ENCODE peak calls at places on chromosomes 7 and 10, in nine cellular contexts. N, J, W, A, S, Z, H, G and D are unnamed samples.

GRCh38 chr10:22737587-22737986 is 23.2 kb upstream of the PIP4K2A start:
- DNase-seq in N (peak), J (no peak), W (no peak), A (no peak), S (no peak), Z (no peak), H (no peak), G (no peak), D (no peak)

GRCh38 chr7:157434231-157434630 is 97.4 kb downstream of the DNAJB6 start:
- DNase-seq in N (no peak), J (no peak), W (no peak), A (no peak), S (no peak), Z (no peak), H (no peak), G (no peak), D (no peak)

GRCh38 chr10:128305601-128306345 is 179.6 kb upstream of the MKI67 start:
- DNase-seq in N (no peak), J (no peak), W (no peak), A (no peak), S (no peak), Z (no peak), H (no peak), G (no peak), D (no peak)

GRCh38 chr7:111752022-111752582 is 189.8 kb upstream of the IMMP2L start:
- DNase-seq in N (no peak), J (peak), W (no peak), A (peak), S (peak), Z (peak), H (peak), G (peak), D (peak)

GRCh38 chr10:118101501-118101900 is 54.8 kb upstream of the RAB11FIP2 start:
- DNase-seq in N (no peak), J (no peak), W (no peak), A (no peak), S (no peak), Z (no peak), H (no peak), G (no peak), D (no peak)

GRCh38 chr10:131094406-131095108 is 217.0 kb downstream of the TCERG1L start:
- DNase-seq in N (peak), J (no peak), W (no peak), A (no peak), S (no peak), Z (no peak), H (no peak), G (no peak), D (no peak)

GRCh38 chr7:131225619-131226101 is 102.0 kb upstream of the MKLN1 start:
- DNase-seq in N (peak), J (peak), W (no peak), A (no peak), S (no peak), Z (no peak), H (no peak), G (no peak), D (no peak)

GRCh38 chr10:71832967-71833366 is 18.1 kb downstream of the PSAP start:
- DNase-seq in N (no peak), J (no peak), W (no peak), A (no peak), S (no peak), Z (no peak), H (no peak), G (no peak), D (no peak)

GRCh38 chr7:148747274-148747673 is 48.6 kb downstream of the CUL1 start:
- DNase-seq in N (no peak), J (no peak), W (peak), A (no peak), S (no peak), Z (no peak), H (no peak), G (no peak), D (no peak)

GRCh38 chr7:140857048-140857447 is 67.7 kb downstream of the BRAF start:
- DNase-seq in N (no peak), J (no peak), W (no peak), A (no peak), S (no peak), Z (no peak), H (no peak), G (no peak), D (no peak)

GRCh38 chr10:101564490-101564991 is 23.5 kb downstream of the POLL start:
- DNase-seq in N (no peak), J (no peak), W (no peak), A (no peak), S (no peak), Z (no peak), H (no peak), G (no peak), D (no peak)

GRCh38 chr10:387949-388660 is 252.8 kb downstream of the ZMYND11 start:
- DNase-seq in N (no peak), J (no peak), W (no peak), A (no peak), S (no peak), Z (no peak), H (no peak), G (no peak), D (no peak)

GRCh38 chr10:93471110-93471651 is 11.0 kb downstream of the MYOF start:
- DNase-seq in N (no peak), J (no peak), W (no peak), A (no peak), S (no peak), Z (no peak), H (no peak), G (no peak), D (no peak)

GRCh38 chr7:82185443-82185842 is 258.1 kb downstream of the CACNA2D1 start:
- DNase-seq in N (no peak), J (no peak), W (no peak), A (no peak), S (no peak), Z (no peak), H (no peak), G (no peak), D (no peak)

GRCh38 chr7:20010877-20011276 is 206.3 kb downstream of the MACC1 start:
- DNase-seq in N (no peak), J (no peak), W (no peak), A (no peak), S (no peak), Z (no peak), H (no peak), G (no peak), D (no peak)

GRCh38 chr10:46229144-46229563 is 57.6 kb upstream of the ANTXRL start:
- DNase-seq in N (no peak), J (no peak), W (no peak), A (no peak), S (peak), Z (peak), H (peak), G (no peak), D (no peak)

GRCh38 chr7:40469481-40469880 is 334.7 kb downstream of the SUGCT start:
- DNase-seq in N (no peak), J (no peak), W (no peak), A (no peak), S (no peak), Z (no peak), H (no peak), G (no peak), D (no peak)

GRCh38 chr10:80070068-80070467 is 8.4 kb upstream of the TMEM254 start:
- DNase-seq in N (no peak), J (no peak), W (no peak), A (no peak), S (no peak), Z (no peak), H (no peak), G (no peak), D (no peak)

GRCh38 chr7:94393251-94393758 is 1.4 kb upstream of the COL1A2 start:
- DNase-seq in N (peak), J (no peak), W (no peak), A (no peak), S (no peak), Z (no peak), H (no peak), G (no peak), D (no peak)

GRCh38 chr7:98217623-98218582 is 6.7 kb downstream of the BHLHA15 start:
- DNase-seq in N (no peak), J (no peak), W (no peak), A (no peak), S (no peak), Z (no peak), H (no peak), G (no peak), D (no peak)

GRCh38 chr10:134205-134742 is 981 bp upstream of the ZMYND11 start:
- DNase-seq in N (no peak), J (no peak), W (no peak), A (no peak), S (peak), Z (no peak), H (peak), G (peak), D (no peak)

GRCh38 chr10:3811331-3811870 is 26.4 kb upstream of the KLF6 start:
- DNase-seq in N (peak), J (no peak), W (no peak), A (no peak), S (no peak), Z (peak), H (no peak), G (peak), D (peak)